ENCODE peak calls at places on chromosomes 11 and 22, in seven cellular contexts. P is IMR-90, X is gastrocnemius medialis, Y is A549, I is spleen, S is endodermal cell, T is neuronal stem cell. N is an unnamed sample. For H3K4me1, the result is how much of the 10 kb centered on the place peaks cover.

GRCh38 chr22:20514658-20515406 is 7.4 kb downstream of the MED15 start:
- DNase-seq in P (peak), X (peak), Y (peak), I (no peak), S (no peak), T (no peak), N (no peak)

GRCh38 chr11:57172031-57172430 is 9.7 kb upstream of the LRRC55 start:
- DNase-seq in P (no peak), X (no peak), Y (no peak), I (no peak), S (no peak), T (no peak), N (no peak)

GRCh38 chr22:49658902-49659280 is 168.8 kb downstream of the BRD1 start:
- DNase-seq in P (no peak), X (no peak), Y (no peak), I (peak), S (peak), T (no peak), N (no peak)

GRCh38 chr11:78344676-78345075 is 72.9 kb downstream of the GAB2 start:
- DNase-seq in P (no peak), X (no peak), Y (no peak), I (no peak), S (no peak), T (no peak), N (no peak)

GRCh38 chr11:75159081-75159953 is 8.4 kb downstream of the SLCO2B1 start:
- DNase-seq in P (no peak), X (no peak), Y (no peak), I (no peak), S (peak), T (no peak), N (no peak)

GRCh38 chr22:23216331-23217170 is 36.2 kb downstream of the BCR start:
- DNase-seq in P (no peak), X (no peak), Y (no peak), I (peak), S (no peak), T (no peak), N (no peak)

GRCh38 chr11:83571301-83571700 is 285.1 kb upstream of the CCDC90B start:
- DNase-seq in P (peak), X (no peak), Y (no peak), I (no peak), S (no peak), T (no peak), N (no peak)

GRCh38 chr22:21642584-21643448 is 714 bp downstream of the SDF2L1 start:
- DNase-seq in P (peak), X (no peak), Y (peak), I (peak), S (peak), T (no peak), N (no peak)

GRCh38 chr11:131301306-131301705 is 69.1 kb upstream of the NTM start:
- DNase-seq in P (no peak), X (no peak), Y (no peak), I (no peak), S (no peak), T (no peak), N (no peak)

GRCh38 chr11:125410091-125410490 is 86.0 kb downstream of the FEZ1 start:
- DNase-seq in P (no peak), X (no peak), Y (no peak), I (peak), S (peak), T (no peak), N (no peak)

GRCh38 chr11:31397239-31397834 is 27.7 kb downstream of the DNAJC24 start:
- DNase-seq in P (peak), X (no peak), Y (peak), I (no peak), S (no peak), T (no peak), N (no peak)

GRCh38 chr11:125457814-125458343 is 38.2 kb downstream of the FEZ1 start:
- DNase-seq in P (peak), X (peak), Y (no peak), I (no peak), S (no peak), T (no peak), N (peak)

GRCh38 chr22:32619614-32620426 is 145.2 kb downstream of the FBXO7 start:
- DNase-seq in P (peak), X (peak), Y (peak), I (peak), S (no peak), T (no peak), N (peak)

GRCh38 chr22:32622762-32623147 is 148.1 kb downstream of the FBXO7 start:
- DNase-seq in P (no peak), X (no peak), Y (no peak), I (peak), S (no peak), T (no peak), N (no peak)

GRCh38 chr22:32621656-32622003 is 147.0 kb downstream of the FBXO7 start:
- DNase-seq in P (no peak), X (no peak), Y (no peak), I (peak), S (no peak), T (no peak), N (no peak)

GRCh38 chr22:32622004-32622761 is 147.6 kb downstream of the FBXO7 start:
- DNase-seq in P (peak), X (peak), Y (no peak), I (peak), S (peak), T (peak), N (peak)

DNA sequence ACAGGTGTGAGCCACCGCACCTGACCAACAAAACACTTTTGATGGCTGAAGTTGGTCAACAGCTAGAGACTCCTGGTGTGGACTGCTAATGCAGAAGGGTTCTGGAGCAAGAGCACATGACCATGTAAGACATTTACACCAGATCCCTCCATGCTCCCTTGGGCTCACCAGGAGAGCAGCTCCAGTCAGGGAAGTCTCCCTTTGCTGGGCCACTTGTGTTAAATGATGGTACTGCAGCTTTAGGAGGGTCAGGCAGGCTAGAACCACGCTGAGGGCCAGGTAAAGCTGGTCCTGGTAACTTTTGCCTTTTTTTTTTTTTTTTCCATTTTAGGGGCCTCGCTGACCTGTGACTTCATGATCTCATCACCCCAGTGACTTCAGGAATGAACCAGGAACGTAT is 146.4 kb downstream of the FBXO7 start:
- DNase-seq in P (no peak), X (no peak), Y (peak), I (peak), S (peak), T (no peak), N (no peak)
- H3K4me1 ChIP-seq in P (under half), X (under half), Y (under half), I (under half), S (under half), T (under half), N (half or more)

DNA sequence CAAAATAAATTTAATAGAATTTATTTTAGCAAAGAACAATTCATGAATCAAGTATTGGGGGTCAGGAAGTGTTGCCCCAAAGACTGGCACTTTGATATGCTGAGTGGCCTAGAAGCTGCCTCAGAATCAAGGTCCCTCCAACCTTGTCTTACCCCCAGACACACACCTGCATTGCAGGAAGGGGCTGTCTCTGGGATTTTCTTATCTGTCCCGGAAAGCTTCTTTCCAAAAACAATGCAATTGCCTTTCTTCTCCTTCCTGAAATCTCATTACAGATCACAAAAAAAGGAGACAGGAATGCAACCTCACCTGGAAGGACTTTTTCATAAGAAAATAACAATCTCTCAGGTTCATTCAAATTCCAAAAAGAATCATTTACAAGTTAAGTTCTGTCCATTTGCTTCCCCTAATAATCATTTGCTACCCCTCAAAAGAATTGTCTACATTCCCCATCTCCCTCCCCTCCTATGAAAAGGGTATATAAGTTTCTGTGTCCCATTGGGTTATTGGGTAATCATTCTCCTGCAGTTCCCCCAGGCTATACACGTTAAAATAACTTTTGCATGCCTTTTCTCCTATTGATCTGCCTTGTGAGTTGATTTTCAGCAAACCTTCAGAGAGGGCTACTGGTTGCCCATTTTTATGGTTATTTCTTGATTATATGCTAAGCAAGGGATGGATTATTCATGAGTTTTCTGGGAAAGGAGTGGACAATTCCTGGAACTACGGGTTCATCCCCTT is 21.3 kb downstream of the OR10A6 start:
- DNase-seq in P (no peak), X (no peak), Y (no peak), I (no peak), S (peak), T (no peak), N (no peak)
- H3K4me1 ChIP-seq in P (under half), X (under half), Y (under half), I (under half), S (under half), T (under half), N (under half)

DNA sequence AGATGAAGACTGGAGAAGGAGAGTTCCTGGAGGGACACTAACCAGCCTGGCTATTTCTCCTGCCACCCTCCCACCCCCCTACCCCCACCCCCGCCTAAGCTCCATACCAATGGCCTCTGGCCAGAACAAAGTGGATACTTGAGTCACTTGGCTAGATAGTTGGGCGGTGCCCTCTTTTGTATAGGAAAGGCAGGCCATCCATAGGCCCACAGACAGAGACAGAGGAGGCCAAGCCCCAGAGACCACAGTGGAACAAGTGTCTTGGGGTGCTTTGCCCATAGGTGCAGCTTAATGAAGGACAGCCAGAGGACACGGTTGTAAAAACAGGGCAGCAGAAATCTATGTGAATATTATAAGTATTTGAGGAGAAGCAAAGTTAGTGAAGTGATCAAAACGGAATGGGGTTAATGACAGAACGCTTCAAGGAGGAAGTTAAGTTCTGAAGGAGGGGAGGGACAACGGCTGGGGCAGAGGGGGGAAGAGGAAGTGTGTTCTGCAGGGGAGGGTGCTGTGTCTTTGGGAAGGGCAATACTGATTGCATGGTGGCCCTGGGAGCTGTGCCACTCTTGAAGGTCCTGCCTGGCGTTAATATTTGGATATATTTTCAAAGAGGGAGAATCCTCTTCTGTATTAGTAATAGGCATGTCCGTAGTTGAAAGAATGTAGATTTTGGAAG is 32.7 kb downstream of the FLI1 start:
- DNase-seq in P (no peak), X (peak), Y (no peak), I (peak), S (no peak), T (no peak), N (no peak)
- H3K4me1 ChIP-seq in P (under half), X (under half), Y (under half), I (half or more), S (under half), T (under half), N (under half)

GRCh38 chr11:90913131-90913668 is 690.4 kb upstream of the CHORDC1 start:
- DNase-seq in P (no peak), X (no peak), Y (no peak), I (no peak), S (no peak), T (no peak), N (no peak)

GRCh38 chr11:90916706-90917105 is 693.9 kb upstream of the CHORDC1 start:
- DNase-seq in P (no peak), X (no peak), Y (no peak), I (no peak), S (no peak), T (no peak), N (no peak)

GRCh38 chr11:90908074-90908473 is 685.2 kb upstream of the CHORDC1 start:
- DNase-seq in P (no peak), X (no peak), Y (peak), I (no peak), S (no peak), T (no peak), N (no peak)

GRCh38 chr11:90912631-90913030 is 689.8 kb upstream of the CHORDC1 start:
- DNase-seq in P (no peak), X (no peak), Y (no peak), I (no peak), S (no peak), T (no peak), N (no peak)

DNA sequence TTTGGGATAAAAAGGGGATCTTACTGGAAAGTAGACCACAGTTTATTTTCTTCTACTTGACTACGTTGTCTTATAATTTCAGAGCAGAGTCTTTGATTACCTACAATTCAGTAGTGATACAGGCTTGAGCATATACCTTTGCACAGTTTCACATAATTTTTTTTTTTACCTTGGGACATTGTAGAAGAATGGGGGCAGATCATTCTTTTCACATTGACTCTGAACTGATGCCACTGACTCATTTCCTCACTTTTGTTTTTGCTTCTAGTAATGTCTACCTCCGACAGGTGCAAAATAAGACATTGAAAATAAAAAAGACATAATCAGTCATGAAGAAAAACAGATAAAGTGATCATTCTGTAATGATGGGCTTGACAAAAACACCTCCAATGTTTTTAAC is 688.3 kb upstream of the CHORDC1 start:
- DNase-seq in P (no peak), X (no peak), Y (no peak), I (no peak), S (no peak), T (no peak), N (no peak)
- H3K4me1 ChIP-seq in P (under half), X (under half), Y (under half), I (under half), S (under half), T (under half), N (under half)

N was measured in tibial artery.